ENCODE peak calls at places on chromosome 9, in seven cellular contexts. Z, L, N, B, Y, U and O are unnamed samples.

GRCh38 chr9:134852906-134853654 is 27.5 kb upstream of the FCN2 start:
- DNase-seq in Y (peak; percentile 9), L (no peak), B (no peak), Z (no peak), N (no peak), U (no peak), O (no peak)

GRCh38 chr9:135584371-135584770 is 22.8 kb downstream of the PAEP start:
- DNase-seq in B (no peak), Y (no peak), N (no peak), Z (no peak), U (no peak), L (no peak), O (no peak)

GRCh38 chr9:5863092-5863746 is 27.5 kb upstream of the MLANA start:
- DNase-seq in Y (no peak), B (no peak), N (no peak), U (no peak), L (no peak), Z (no peak), O (no peak)

GRCh38 chr9:88537743-88538055 is 2.7 kb downstream of the NXNL2 start:
- DNase-seq in L (peak; percentile 83), B (peak; percentile 69), Y (no peak), U (peak; percentile 52), Z (peak; percentile 72), N (no peak), O (peak; percentile 2)

GRCh38 chr9:93288341-93288740 is 104.4 kb downstream of the WNK2 start:
- DNase-seq in U (no peak), B (no peak), Y (peak; percentile 62), L (no peak), Z (no peak), N (peak; percentile 48), O (peak; percentile 48)

GRCh38 chr9:18421391-18421790 is 52.6 kb upstream of the ADAMTSL1 start:
- DNase-seq in Z (no peak), U (no peak), N (no peak), Y (no peak), B (no peak), L (no peak), O (no peak)

GRCh38 chr9:123796618-123797484 is 133.1 kb downstream of the DENND1A start:
- DNase-seq in L (no peak), Z (no peak), N (no peak), U (peak; percentile 31), Y (no peak), B (no peak), O (no peak)

GRCh38 chr9:617441-618085 is 223.9 kb upstream of the DMRT1 start:
- DNase-seq in L (no peak), N (no peak), B (no peak), Y (peak; percentile 29), U (no peak), Z (no peak), O (no peak)

GRCh38 chr9:5509573-5509972 is 758 bp upstream of the PDCD1LG2 start:
- DNase-seq in Y (no peak), U (no peak), L (peak; percentile 91), B (no peak), N (no peak), Z (peak; percentile 99), O (no peak)

GRCh38 chr9:34993502-34994428 is 4.2 kb downstream of the DNAJB5 start:
- DNase-seq in Y (peak; percentile 78), B (no peak), Z (peak; percentile 73), U (no peak), L (peak; percentile 91), N (no peak), O (no peak)

GRCh38 chr9:136840140-136840876 is 2.0 kb upstream of the AJM1 start:
- DNase-seq in L (no peak), N (no peak), U (no peak), Y (peak; percentile 48), Z (no peak), B (no peak), O (no peak)

GRCh38 chr9:70595211-70595610 is 180.8 kb upstream of the KLF9 start:
- DNase-seq in Z (no peak), L (no peak), U (no peak), B (no peak), N (no peak), Y (no peak), O (no peak)

GRCh38 chr9:127754099-127754760 is 19.1 kb upstream of the TOR2A start:
- DNase-seq in B (no peak), U (no peak), Z (no peak), N (peak; percentile 90), L (no peak), Y (peak; percentile 78), O (no peak)

GRCh38 chr9:19050637-19051591 is 1.7 kb downstream of the RRAGA start:
- DNase-seq in L (peak; percentile 11), N (no peak), U (peak; percentile 49), Z (no peak), B (no peak), Y (no peak), O (peak; percentile 12)

GRCh38 chr9:97721396-97721795 is 24.3 kb upstream of the XPA start:
- DNase-seq in B (no peak), N (no peak), Y (no peak), Z (no peak), U (no peak), L (no peak), O (no peak)

GRCh38 chr9:13186774-13187173 is 92.7 kb downstream of the MPDZ start:
- DNase-seq in U (no peak), Y (no peak), L (no peak), B (no peak), N (no peak), Z (no peak), O (no peak)

GRCh38 chr9:136511670-136512592 is 29.1 kb upstream of the SEC16A start:
- DNase-seq in Z (no peak), Y (no peak), B (no peak), N (no peak), L (no peak), U (no peak), O (no peak)

GRCh38 chr9:93869863-93870262 is 85.3 kb downstream of the BARX1 start:
- DNase-seq in Y (peak; percentile 37), B (no peak), U (no peak), N (no peak), L (no peak), Z (no peak), O (no peak)

GRCh38 chr9:137058651-137059234 is 4.9 kb upstream of the ENTPD2 start:
- DNase-seq in U (no peak), N (no peak), B (no peak), L (no peak), Z (no peak), Y (no peak), O (no peak)

GRCh38 chr9:135949666-135950134 is 11.5 kb downstream of the UBAC1 start:
- DNase-seq in L (no peak), Y (no peak), U (no peak), Z (no peak), N (no peak), B (no peak), O (no peak)

GRCh38 chr9:3527653-3527960 is 1.8 kb upstream of the RFX3 start:
- DNase-seq in L (no peak), N (no peak), B (no peak), Z (no peak), Y (no peak), U (no peak), O (peak; percentile 19)

GRCh38 chr9:3525836-3526165 is at the start of gene RFX3:
- DNase-seq in Y (peak; percentile 90), U (peak; percentile 97), L (peak; percentile 97), N (no peak), Z (peak; percentile 98), B (peak; percentile 88), O (peak; percentile 92)

GRCh38 chr9:3526166-3526902 is 533 bp upstream of the RFX3 start:
- DNase-seq in U (peak; percentile 96), Y (peak; percentile 79), Z (peak; percentile 68), L (peak; percentile 87), N (peak; percentile 88), B (peak; percentile 87), O (peak; percentile 87)

GRCh38 chr9:3526903-3527652 is 1.3 kb upstream of the RFX3 start:
- DNase-seq in U (peak; percentile 70), L (no peak), Z (no peak), B (peak; percentile 68), Y (peak; percentile 61), N (peak; percentile 52), O (peak; percentile 79)

DNA sequence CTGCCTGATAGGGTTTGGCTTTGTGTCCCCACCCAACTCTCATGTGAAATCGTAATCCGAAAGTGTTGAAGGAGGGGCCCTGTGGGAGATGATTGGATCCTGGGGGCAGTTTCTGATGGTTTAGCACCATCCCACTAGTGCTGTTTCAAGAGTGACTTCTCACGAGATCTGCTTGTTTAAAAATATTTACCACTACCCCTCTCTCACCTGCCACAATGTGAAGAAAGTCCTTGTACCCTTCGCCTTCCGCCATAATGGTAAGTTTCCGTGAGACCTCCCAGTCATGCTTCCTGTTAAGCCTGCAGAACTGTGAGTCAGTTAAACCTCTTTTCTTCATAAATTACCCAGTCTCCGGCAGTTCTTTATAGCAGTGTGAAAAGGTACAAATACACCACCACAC is 2.7 kb upstream of the RFX3 start:
- DNase-seq in Y (no peak), N (no peak), B (peak; percentile 8), Z (no peak), U (no peak), L (no peak), O (peak; percentile 30)
- H3K4me2 ChIP-seq in Y (no peak overlapping the region), N (peak overlapping the region; percentile 94), B (peak overlapping the region; percentile 70), Z (peak overlapping the region; percentile 24), U (peak overlapping the region; percentile 91), L (no peak overlapping the region), O (peak overlapping the region; percentile 85)

GRCh38 chr9:86809151-86809550 is 138.2 kb downstream of the GAS1 start:
- DNase-seq in U (no peak), L (no peak), B (no peak), Z (no peak), N (no peak), Y (no peak), O (no peak)

GRCh38 chr9:86809968-86810367 is 137.3 kb downstream of the GAS1 start:
- DNase-seq in U (no peak), Y (no peak), Z (no peak), N (no peak), L (no peak), B (no peak), O (no peak)

GRCh38 chr9:86804011-86804410 is 143.3 kb downstream of the GAS1 start:
- DNase-seq in L (no peak), Z (no peak), B (no peak), U (no peak), N (no peak), Y (no peak), O (no peak)

GRCh38 chr9:86802900-86803673 is 144.2 kb downstream of the GAS1 start:
- DNase-seq in U (no peak), N (no peak), Y (no peak), L (no peak), B (no peak), Z (no peak), O (no peak)

GRCh38 chr9:86807577-86807976 is 139.7 kb downstream of the GAS1 start:
- DNase-seq in L (peak; percentile 22), B (no peak), Y (no peak), Z (peak; percentile 47), U (no peak), N (peak; percentile 54), O (no peak)
- H2AFZ ChIP-seq in L (peak overlapping the region; percentile 14), B (no peak overlapping the region), Y (peak overlapping the region; percentile 5), Z (peak overlapping the region; percentile 58), U (no peak overlapping the region), N (peak overlapping the region; percentile 85), O (no peak overlapping the region)

GRCh38 chr9:105932276-105932675 is 237.9 kb downstream of the TMEM38B start:
- DNase-seq in N (no peak), U (no peak), L (no peak), Z (no peak), B (no peak), Y (no peak), O (no peak)

GRCh38 chr9:105930007-105930627 is 235.8 kb downstream of the TMEM38B start:
- DNase-seq in U (no peak), Z (no peak), L (no peak), B (no peak), Y (no peak), N (no peak), O (no peak)
- H3K27ac ChIP-seq in U (no peak overlapping the region), Z (no peak overlapping the region), L (no peak overlapping the region), B (no peak overlapping the region), Y (no peak overlapping the region), N (no peak overlapping the region), O (no peak overlapping the region)

GRCh38 chr9:91972711-91973110 is 22.7 kb upstream of the ROR2 start:
- DNase-seq in Z (no peak), U (no peak), Y (no peak), L (no peak), B (no peak), N (no peak), O (no peak)
- H3K4me2 ChIP-seq in Z (no peak overlapping the region), U (no peak overlapping the region), Y (no peak overlapping the region), L (no peak overlapping the region), B (no peak overlapping the region), N (no peak overlapping the region), O (no peak overlapping the region)